ENCODE peak calls at places on chromosomes 7 and 10, in seven cellular contexts. E is hepatocyte; X is cardiac muscle cell; K is colonic mucosa; L is PC-3; I is heart left ventricle; Y is CD8-positive, alpha-beta memory T cell. O is an unnamed sample. For H3K9me3, the result is how much of the 10 kb centered on the place peaks cover.

GRCh38 chr7:22325671-22326070 is 31.3 kb downstream of the RAPGEF5 start:
- DNase-seq in E (no peak), X (no peak), K (no peak), L (peak), I (no peak), Y (no peak), O (no peak)

GRCh38 chr7:1973321-1974251 is 259.2 kb downstream of the MAD1L1 start:
- DNase-seq in E (no peak), X (no peak), K (no peak), L (no peak), I (no peak), Y (no peak), O (no peak)

GRCh38 chr10:113493943-113494342 is 58.9 kb upstream of the HABP2 start:
- DNase-seq in E (no peak), X (no peak), K (no peak), L (peak), I (no peak), Y (no peak), O (no peak)

GRCh38 chr10:78755075-78755695 is 313.6 kb upstream of the ZMIZ1 start:
- DNase-seq in E (no peak), X (no peak), K (no peak), L (no peak), I (peak), Y (no peak), O (no peak)

GRCh38 chr10:123651421-123652047 is 14.6 kb upstream of the GPR26 start:
- DNase-seq in E (no peak), X (no peak), K (no peak), L (no peak), I (no peak), Y (no peak), O (no peak)

GRCh38 chr7:147999962-148000361 is 590.6 kb upstream of the C7orf33 start:
- DNase-seq in E (no peak), X (no peak), K (no peak), L (no peak), I (no peak), Y (no peak), O (no peak)

GRCh38 chr7:142916508-142916907 is 17.0 kb downstream of the TRPV5 start:
- DNase-seq in E (no peak), X (no peak), K (no peak), L (no peak), I (no peak), Y (no peak), O (no peak)

GRCh38 chr7:73880755-73881328 is 19.9 kb downstream of the TMEM270 start:
- DNase-seq in E (no peak), X (no peak), K (no peak), L (no peak), I (no peak), Y (no peak), O (no peak)

GRCh38 chr10:124522903-124523260 is 61.3 kb downstream of the LHPP start:
- DNase-seq in E (peak), X (no peak), K (peak), L (peak), I (no peak), Y (no peak), O (no peak)

GRCh38 chr10:44032216-44032615 is 352.7 kb downstream of the CXCL12 start:
- DNase-seq in E (no peak), X (peak), K (peak), L (no peak), I (no peak), Y (no peak), O (no peak)

GRCh38 chr10:11177926-11178453 is 160.3 kb downstream of the CELF2 start:
- DNase-seq in E (no peak), X (no peak), K (no peak), L (no peak), I (no peak), Y (no peak), O (no peak)
- H3K27ac ChIP-seq in E (peak), X (peak), K (peak), L (no peak), I (peak), Y (peak), O (peak)

DNA sequence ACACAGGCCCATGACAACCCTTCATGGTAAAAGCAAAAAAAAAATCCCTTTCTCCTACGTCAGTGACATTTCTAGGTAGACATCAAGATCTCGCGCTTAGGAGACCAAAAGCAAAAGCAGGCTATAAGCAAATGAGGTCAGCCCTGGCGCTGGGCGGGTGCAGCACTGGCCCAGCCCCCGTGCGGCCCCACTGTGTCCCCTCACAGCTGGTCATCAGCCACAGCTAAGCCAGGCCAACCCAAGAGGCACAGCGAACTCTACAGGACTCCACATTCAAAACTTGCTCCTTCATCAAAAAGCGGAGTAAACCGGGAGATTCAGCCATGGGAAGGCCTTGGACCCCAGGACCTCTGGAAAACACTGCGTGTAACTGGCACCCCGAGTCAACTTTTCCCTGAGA is 113.7 kb downstream of the PTPRN2 start:
- DNase-seq in E (no peak), X (no peak), K (no peak), L (no peak), I (no peak), Y (no peak), O (no peak)
- H3K9me3 ChIP-seq in E (under half), X (under half), K (under half), L (under half), I (under half), Y (under half), O (under half)

GRCh38 chr10:130994191-130994590 is 317.3 kb downstream of the TCERG1L start:
- DNase-seq in E (no peak), X (no peak), K (no peak), L (no peak), I (no peak), Y (no peak), O (no peak)

GRCh38 chr10:130992802-130993523 is 318.6 kb downstream of the TCERG1L start:
- DNase-seq in E (no peak), X (no peak), K (no peak), L (no peak), I (no peak), Y (no peak), O (no peak)

GRCh38 chr10:130994845-130995244 is 316.7 kb downstream of the TCERG1L start:
- DNase-seq in E (no peak), X (no peak), K (no peak), L (no peak), I (no peak), Y (no peak), O (no peak)

GRCh38 chr10:130990536-130990935 is 321.0 kb downstream of the TCERG1L start:
- DNase-seq in E (no peak), X (no peak), K (no peak), L (no peak), I (no peak), Y (no peak), O (no peak)

GRCh38 chr10:130993612-130994011 is 317.9 kb downstream of the TCERG1L start:
- DNase-seq in E (no peak), X (no peak), K (no peak), L (no peak), I (no peak), Y (no peak), O (no peak)
- H3K4me3 ChIP-seq in E (no peak), X (no peak), K (no peak), L (no peak), I (no peak), Y (no peak), O (no peak)

GRCh38 chr7:20244334-20244733 is 27.1 kb upstream of the MACC1 start:
- DNase-seq in E (no peak), X (peak), K (no peak), L (no peak), I (no peak), Y (no peak), O (no peak)

GRCh38 chr7:20238754-20239324 is 21.7 kb upstream of the MACC1 start:
- DNase-seq in E (no peak), X (peak), K (no peak), L (no peak), I (no peak), Y (no peak), O (no peak)

GRCh38 chr7:20240080-20240926 is 23.1 kb upstream of the MACC1 start:
- DNase-seq in E (no peak), X (no peak), K (no peak), L (no peak), I (no peak), Y (no peak), O (no peak)

GRCh38 chr7:20238268-20238753 is 21.1 kb upstream of the MACC1 start:
- DNase-seq in E (no peak), X (no peak), K (no peak), L (no peak), I (no peak), Y (no peak), O (no peak)

GRCh38 chr7:20241491-20242261 is 24.5 kb upstream of the MACC1 start:
- DNase-seq in E (no peak), X (peak), K (no peak), L (peak), I (no peak), Y (no peak), O (no peak)
- H3K27ac ChIP-seq in E (no peak), X (no peak), K (no peak), L (peak), I (no peak), Y (no peak), O (no peak)

GRCh38 chr10:59025981-59026730 is 150.3 kb upstream of the PHYHIPL start:
- DNase-seq in E (peak), X (no peak), K (no peak), L (no peak), I (no peak), Y (peak), O (no peak)
- H3K9me3 ChIP-seq in E (under half), X (under half), K (under half), L (under half), I (under half), Y (under half), O (under half)

O was measured in effector memory CD4-positive, alpha-beta T cell.